ENCODE peak calls at places on chromosomes 11 and 22, in ten cellular contexts. P, I, V, E, S, A, Y, F, H and W are unnamed samples.

GRCh38 chr22:35258144-35258988 is 1.1 kb downstream of the HMGXB4 start:
- DNase-seq in P (no peak), I (peak; percentile 39), V (peak; percentile 73), E (no peak), S (no peak), A (no peak), Y (no peak), F (peak; percentile 26), H (no peak), W (no peak)

GRCh38 chr22:48760481-48761238 is 1067.0 kb downstream of the BRD1 start:
- DNase-seq in P (no peak), I (no peak), V (no peak), E (no peak), S (no peak), A (no peak), Y (no peak), F (no peak), H (no peak), W (peak; percentile 25)

GRCh38 chr11:44229664-44230063 is 80.3 kb downstream of the ALX4 start:
- DNase-seq in P (no peak), I (no peak), V (no peak), E (no peak), S (no peak), A (no peak), Y (no peak), F (no peak), H (no peak), W (no peak)

GRCh38 chr11:60831501-60832079 is 10.3 kb upstream of the CCDC86 start:
- DNase-seq in P (no peak), I (no peak), V (no peak), E (no peak), S (peak; percentile 49), A (no peak), Y (peak; percentile 84), F (peak; percentile 61), H (peak; percentile 81), W (no peak)

GRCh38 chr11:90446207-90446606 is 223.4 kb upstream of the CHORDC1 start:
- DNase-seq in P (no peak), I (no peak), V (no peak), E (no peak), S (no peak), A (no peak), Y (no peak), F (no peak), H (no peak), W (no peak)

GRCh38 chr11:64930346-64930745 is 5.3 kb downstream of the GPHA2 start:
- DNase-seq in P (no peak), I (no peak), V (no peak), E (no peak), S (no peak), A (no peak), Y (no peak), F (no peak), H (no peak), W (no peak)

GRCh38 chr11:102241026-102241425 is 76.3 kb upstream of the BIRC3 start:
- DNase-seq in P (no peak), I (no peak), V (no peak), E (no peak), S (no peak), A (no peak), Y (no peak), F (no peak), H (no peak), W (no peak)

GRCh38 chr22:38192475-38192863 is 9.3 kb upstream of the MAFF start:
- DNase-seq in P (no peak), I (no peak), V (no peak), E (no peak), S (no peak), A (no peak), Y (no peak), F (no peak), H (no peak), W (no peak)

GRCh38 chr22:35697142-35697541 is 20.5 kb upstream of the APOL5 start:
- DNase-seq in P (no peak), I (no peak), V (no peak), E (no peak), S (no peak), A (no peak), Y (no peak), F (no peak), H (no peak), W (no peak)

GRCh38 chr11:575324-575995 is 810 bp upstream of the PHRF1 start:
- DNase-seq in P (no peak), I (peak; percentile 77), V (peak; percentile 83), E (no peak), S (no peak), A (no peak), Y (no peak), F (no peak), H (no peak), W (no peak)

GRCh38 chr11:134762248-134763029 is 350.4 kb upstream of the B3GAT1 start:
- DNase-seq in P (no peak), I (no peak), V (peak; percentile 58), E (no peak), S (no peak), A (no peak), Y (no peak), F (no peak), H (no peak), W (no peak)

GRCh38 chr11:8288166-8288772 is 24.6 kb upstream of the LMO1 start:
- DNase-seq in P (no peak), I (no peak), V (no peak), E (no peak), S (no peak), A (no peak), Y (no peak), F (no peak), H (no peak), W (no peak)

GRCh38 chr22:27740192-27740748 is 61.3 kb downstream of the MN1 start:
- DNase-seq in P (no peak), I (no peak), V (no peak), E (no peak), S (no peak), A (no peak), Y (no peak), F (no peak), H (no peak), W (no peak)